ENCODE peak calls at places on chromosomes 5 and 9, in seven cellular contexts. N is heart right ventricle, H is thyroid gland, D is mucosa of descending colon, L is IMR-90, B is upper lobe of right lung, P is GM12878. Y is an unnamed sample.
A peak's percentile ranks its signal among the peaks of the same experiment; 100 is the strongest.

GRCh38 chr5:9265391-9266287 is 280.2 kb downstream of the SEMA5A start:
- DNase-seq in N (peak; percentile 26), H (peak; percentile 70), D (no peak), L (peak; percentile 99), B (peak; percentile 79), P (no peak), Y (no peak)

GRCh38 chr5:157912621-157913325 is 53.8 kb upstream of the CLINT1 start:
- DNase-seq in N (no peak), H (peak; percentile 90), D (peak; percentile 71), L (no peak), B (no peak), P (peak; percentile 43), Y (no peak)

GRCh38 chr9:98049668-98050067 is 6.9 kb upstream of the NANS start:
- DNase-seq in N (no peak), H (no peak), D (no peak), L (no peak), B (no peak), P (no peak), Y (no peak)

GRCh38 chr9:11199335-11199734 is 586.5 kb upstream of the PTPRD start:
- DNase-seq in N (no peak), H (no peak), D (no peak), L (no peak), B (no peak), P (no peak), Y (no peak)

GRCh38 chr5:164958688-164959087 is 1453.3 kb downstream of the MAT2B start:
- DNase-seq in N (no peak), H (no peak), D (no peak), L (no peak), B (no peak), P (no peak), Y (no peak)

GRCh38 chr5:160646033-160646432 is 206.0 kb downstream of the ATP10B start:
- DNase-seq in N (no peak), H (no peak), D (no peak), L (no peak), B (no peak), P (no peak), Y (no peak)

GRCh38 chr9:86766912-86767311 is 180.4 kb downstream of the GAS1 start:
- DNase-seq in N (no peak), H (no peak), D (no peak), L (peak; percentile 89), B (no peak), P (no peak), Y (no peak)

GRCh38 chr5:43780586-43780985 is 177.6 kb downstream of the NNT start:
- DNase-seq in N (no peak), H (no peak), D (no peak), L (peak; percentile 75), B (no peak), P (no peak), Y (no peak)

GRCh38 chr9:35616681-35617459 is 1.3 kb downstream of the CD72 start:
- DNase-seq in N (peak; percentile 77), H (peak; percentile 74), D (peak; percentile 88), L (peak; percentile 69), B (peak; percentile 89), P (no peak), Y (peak; percentile 44)

GRCh38 chr5:126446498-126447224 is 23.5 kb downstream of the GRAMD2B start:
- DNase-seq in N (no peak), H (peak; percentile 53), D (no peak), L (peak; percentile 88), B (no peak), P (no peak), Y (no peak)
- H3K4me1 ChIP-seq in N (peaks cover 28% of the 10 kb centered on the region), H (peaks cover 83% of the 10 kb centered on the region), D (peaks cover 23% of the 10 kb centered on the region), L (peaks cover 13% of the 10 kb centered on the region), B (peaks cover 4% of the 10 kb centered on the region), P (peaks cover 48% of the 10 kb centered on the region), Y (no peaks in the 10 kb centered on the region)

GRCh38 chr9:124209774-124210173 is 48.0 kb upstream of the NEK6 start:
- DNase-seq in N (no peak), H (no peak), D (no peak), L (no peak), B (no peak), P (no peak), Y (no peak)
- H3K4me1 ChIP-seq in N (peaks cover 24% of the 10 kb centered on the region), H (no peaks in the 10 kb centered on the region), D (peaks cover 2% of the 10 kb centered on the region), L (peaks cover 6% of the 10 kb centered on the region), B (peaks cover 11% of the 10 kb centered on the region), P (peaks cover 63% of the 10 kb centered on the region), Y (no peaks in the 10 kb centered on the region)

GRCh38 chr5:180251887-180252286 is 40.0 kb downstream of the MAPK9 start:
- DNase-seq in N (no peak), H (no peak), D (no peak), L (no peak), B (no peak), P (no peak), Y (no peak)
- H3K4me1 ChIP-seq in N (no peaks in the 10 kb centered on the region), H (no peaks in the 10 kb centered on the region), D (no peaks in the 10 kb centered on the region), L (no peaks in the 10 kb centered on the region), B (no peaks in the 10 kb centered on the region), P (no peaks in the 10 kb centered on the region), Y (no peaks in the 10 kb centered on the region)

DNA sequence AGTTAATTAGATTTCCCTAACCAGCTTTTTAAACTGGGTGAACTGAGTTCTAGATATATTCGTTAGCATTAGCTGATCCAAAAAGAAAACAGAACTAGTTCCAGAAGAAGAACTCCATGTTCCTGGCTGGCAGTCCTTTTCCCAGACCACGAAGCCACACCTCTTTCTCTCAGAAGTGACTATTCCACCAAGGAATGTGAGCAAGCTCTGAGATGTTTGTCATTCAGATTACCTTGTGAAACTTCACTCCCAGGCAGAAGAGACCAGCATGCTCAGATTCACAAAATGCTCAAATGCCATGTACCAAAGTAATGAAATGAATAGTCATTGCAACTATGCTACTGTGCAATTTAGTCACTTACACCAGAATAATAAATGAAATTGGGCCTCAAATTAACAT is 4.4 kb upstream of the SSBP2 start:
- DNase-seq in N (no peak), H (peak; percentile 71), D (no peak), L (peak; percentile 89), B (no peak), P (no peak), Y (peak; percentile 67)
- H3K4me1 ChIP-seq in N (peaks cover 32% of the 10 kb centered on the region), H (peaks cover 32% of the 10 kb centered on the region), D (peaks cover 7% of the 10 kb centered on the region), L (peaks cover 4% of the 10 kb centered on the region), B (peaks cover 23% of the 10 kb centered on the region), P (no peaks in the 10 kb centered on the region), Y (peaks cover 39% of the 10 kb centered on the region)

DNA sequence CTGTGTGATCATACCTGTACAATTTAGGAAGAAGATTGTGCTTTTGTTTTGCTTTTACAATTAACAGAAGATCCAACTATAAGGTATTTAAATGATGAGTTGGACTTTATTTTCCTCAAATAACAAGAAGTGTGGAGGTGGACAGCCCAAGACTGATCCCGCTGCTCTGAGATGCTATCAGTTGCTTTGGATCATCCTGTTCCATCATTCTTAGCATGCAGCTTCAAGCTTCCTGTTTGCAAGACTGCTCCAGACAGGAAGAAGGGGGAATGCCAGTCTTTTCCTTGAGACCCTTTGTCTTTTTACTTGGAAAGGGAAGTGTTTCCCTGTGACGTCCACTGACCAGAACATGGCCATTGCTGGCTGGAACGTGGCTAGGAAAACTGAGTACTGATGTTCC is 250.8 kb downstream of the ZSWIM6 start:
- DNase-seq in N (no peak), H (no peak), D (no peak), L (no peak), B (no peak), P (no peak), Y (no peak)
- H3K4me1 ChIP-seq in N (peaks cover 32% of the 10 kb centered on the region), H (peaks cover 12% of the 10 kb centered on the region), D (no peaks in the 10 kb centered on the region), L (no peaks in the 10 kb centered on the region), B (peaks cover 9% of the 10 kb centered on the region), P (no peaks in the 10 kb centered on the region), Y (no peaks in the 10 kb centered on the region)

GRCh38 chr5:98111686-98112085 is 661.8 kb upstream of the RGMB start:
- DNase-seq in N (no peak), H (no peak), D (no peak), L (peak; percentile 34), B (no peak), P (no peak), Y (no peak)

GRCh38 chr5:98108497-98108896 is 665.0 kb upstream of the RGMB start:
- DNase-seq in N (no peak), H (no peak), D (no peak), L (peak; percentile 99), B (no peak), P (no peak), Y (no peak)

GRCh38 chr5:98110270-98110669 is 663.2 kb upstream of the RGMB start:
- DNase-seq in N (no peak), H (no peak), D (no peak), L (peak; percentile 98), B (no peak), P (no peak), Y (no peak)

GRCh38 chr5:98110791-98111190 is 662.7 kb upstream of the RGMB start:
- DNase-seq in N (no peak), H (no peak), D (no peak), L (peak; percentile 53), B (no peak), P (no peak), Y (no peak)

GRCh38 chr5:98109561-98110006 is 663.9 kb upstream of the RGMB start:
- DNase-seq in N (no peak), H (no peak), D (no peak), L (peak; percentile 92), B (no peak), P (no peak), Y (no peak)
- H3K4me1 ChIP-seq in N (no peaks in the 10 kb centered on the region), H (no peaks in the 10 kb centered on the region), D (no peaks in the 10 kb centered on the region), L (peaks cover 10% of the 10 kb centered on the region), B (no peaks in the 10 kb centered on the region), P (no peaks in the 10 kb centered on the region), Y (no peaks in the 10 kb centered on the region)

GRCh38 chr9:110202232-110202631 is 5.7 kb downstream of the C9orf152 start:
- DNase-seq in N (no peak), H (no peak), D (no peak), L (no peak), B (no peak), P (no peak), Y (no peak)
- H3K4me1 ChIP-seq in N (no peaks in the 10 kb centered on the region), H (peaks cover 4% of the 10 kb centered on the region), D (peaks cover 36% of the 10 kb centered on the region), L (no peaks in the 10 kb centered on the region), B (no peaks in the 10 kb centered on the region), P (no peaks in the 10 kb centered on the region), Y (no peaks in the 10 kb centered on the region)

DNA sequence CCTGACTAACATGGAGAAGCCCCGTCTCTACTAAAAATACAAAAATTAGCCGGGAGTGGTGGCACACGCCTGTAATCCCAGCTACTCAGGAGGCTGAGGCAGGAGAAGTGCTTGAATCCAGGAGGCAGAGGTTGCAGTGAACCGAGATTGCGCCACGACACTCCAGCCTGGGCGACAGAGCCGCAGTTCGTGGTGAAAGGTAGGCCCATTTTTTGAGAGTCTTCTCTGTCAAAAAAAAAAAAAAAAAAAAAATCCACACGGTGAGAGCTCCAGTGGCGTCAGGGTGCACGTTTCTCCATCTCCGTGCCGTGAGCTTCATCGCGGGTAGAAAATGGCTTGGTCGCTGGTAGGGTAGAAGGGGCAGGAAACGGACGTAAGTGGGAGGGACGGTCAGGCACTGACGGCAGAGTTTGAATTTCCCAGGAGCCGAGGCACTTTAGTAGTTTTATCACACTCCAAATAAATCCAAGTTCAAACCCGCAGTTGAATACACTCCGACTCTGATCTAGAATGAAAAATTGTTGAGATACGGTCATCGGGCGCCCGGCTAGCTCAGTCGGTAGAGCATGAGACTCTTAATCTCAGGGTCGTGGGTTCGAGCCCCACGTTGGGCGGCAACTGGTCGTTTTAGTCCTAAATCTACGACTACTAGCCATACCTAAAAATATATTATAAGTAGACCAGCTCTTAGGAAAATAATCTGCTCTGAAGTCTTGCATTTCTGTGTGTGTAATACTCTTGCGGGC is 2.4 kb upstream of the TRIM7 start:
- DNase-seq in N (peak; percentile 78), H (peak; percentile 68), D (no peak), L (peak; percentile 93), B (peak; percentile 86), P (no peak), Y (no peak)
- H3K4me1 ChIP-seq in N (peaks cover 47% of the 10 kb centered on the region), H (peaks cover 16% of the 10 kb centered on the region), D (peaks cover 27% of the 10 kb centered on the region), L (peaks cover 4% of the 10 kb centered on the region), B (peaks cover 24% of the 10 kb centered on the region), P (peaks cover 14% of the 10 kb centered on the region), Y (peaks cover 38% of the 10 kb centered on the region)

Y was measured in gastrocnemius medialis.